ENCODE peak calls at places on chromosomes 4 and X, in nine cellular contexts. Q is lower leg skin, P is gastrocnemius medialis, J is GM12892, G is IMR-90, B is NB4, H is transverse colon, K is A549, M is Peyer's patch. W is an unnamed sample.

GRCh38 chr4:11669156-11669555 is 240.5 kb upstream of the HS3ST1 start:
- DNase-seq in Q (no peak), P (no peak), J (no peak), G (peak), B (no peak), H (no peak), K (no peak), M (no peak), W (no peak)

GRCh38 chr4:70601422-70602039 is 9.5 kb downstream of the AMBN start:
- DNase-seq in Q (peak), P (peak), J (peak), G (peak), B (peak), H (peak), K (peak), M (peak), W (peak)

GRCh38 chrX:15244421-15244820 is 25.5 kb downstream of the ASB9 start:
- DNase-seq in Q (no peak), P (no peak), J (no peak), G (no peak), B (no peak), H (no peak), K (no peak), M (no peak), W (no peak)

GRCh38 chr4:176293660-176294059 is 24.6 kb upstream of the ASB5 start:
- DNase-seq in Q (no peak), P (no peak), J (no peak), G (no peak), B (no peak), H (no peak), K (no peak), M (no peak), W (no peak)

GRCh38 chrX:148536961-148537360 is 36.5 kb downstream of the AFF2 start:
- DNase-seq in Q (no peak), P (no peak), J (no peak), G (no peak), B (no peak), H (no peak), K (no peak), M (no peak), W (no peak)

GRCh38 chrX:154799554-154800348 is 5.5 kb downstream of the MPP1 start:
- DNase-seq in Q (no peak), P (no peak), J (no peak), G (peak), B (peak), H (peak), K (peak), M (peak), W (peak)

GRCh38 chr4:6257243-6258025 is 12.2 kb upstream of the WFS1 start:
- DNase-seq in Q (no peak), P (no peak), J (no peak), G (no peak), B (peak), H (no peak), K (no peak), M (no peak), W (no peak)

GRCh38 chr4:150402968-150403367 is 179.0 kb upstream of the MAB21L2 start:
- DNase-seq in Q (no peak), P (no peak), J (no peak), G (peak), B (peak), H (peak), K (no peak), M (peak), W (peak)

GRCh38 chrX:11557120-11557519 is 108.6 kb downstream of the ARHGAP6 start:
- DNase-seq in Q (no peak), P (no peak), J (no peak), G (peak), B (no peak), H (no peak), K (peak), M (no peak), W (no peak)

GRCh38 chr4:137032242-137032641 is 500.1 kb downstream of the PCDH18 start:
- DNase-seq in Q (no peak), P (no peak), J (no peak), G (no peak), B (no peak), H (no peak), K (no peak), M (no peak), W (no peak)

GRCh38 chr4:163048447-163048846 is 118.2 kb downstream of the NAF1 start:
- DNase-seq in Q (no peak), P (no peak), J (peak), G (peak), B (peak), H (peak), K (peak), M (peak), W (peak)

GRCh38 chr4:19927381-19927780 is 324.3 kb upstream of the SLIT2 start:
- DNase-seq in Q (no peak), P (no peak), J (no peak), G (peak), B (no peak), H (no peak), K (no peak), M (no peak), W (no peak)

GRCh38 chr4:99763635-99764101 is 53.0 kb upstream of the DAPP1 start:
- DNase-seq in Q (peak), P (no peak), J (no peak), G (peak), B (peak), H (no peak), K (peak), M (no peak), W (no peak)

GRCh38 chr4:11261066-11261850 is 167.4 kb downstream of the HS3ST1 start:
- DNase-seq in Q (no peak), P (no peak), J (no peak), G (no peak), B (no peak), H (no peak), K (no peak), M (no peak), W (no peak)

GRCh38 chr4:7890635-7891393 is 48.8 kb downstream of the AFAP1 start:
- DNase-seq in Q (no peak), P (no peak), J (no peak), G (peak), B (no peak), H (no peak), K (no peak), M (no peak), W (no peak)

GRCh38 chr4:2332976-2333319 is 71.0 kb upstream of the MXD4 start:
- DNase-seq in Q (no peak), P (no peak), J (no peak), G (no peak), B (no peak), H (no peak), K (no peak), M (no peak), W (no peak)

GRCh38 chr4:74793757-74794340 is 474 bp downstream of the BTC start:
- DNase-seq in Q (peak), P (no peak), J (no peak), G (no peak), B (no peak), H (peak), K (peak), M (peak), W (no peak)

GRCh38 chr4:139030614-139031235 is 15.1 kb downstream of the NOCT start:
- DNase-seq in Q (peak), P (peak), J (peak), G (peak), B (peak), H (peak), K (peak), M (peak), W (peak)

GRCh38 chrX:20414781-20415445 is 148.2 kb upstream of the RPS6KA3 start:
- DNase-seq in Q (no peak), P (no peak), J (no peak), G (peak), B (no peak), H (no peak), K (no peak), M (no peak), W (no peak)

GRCh38 chrX:11143931-11144678 is 33.0 kb downstream of the HCCS start:
- DNase-seq in Q (peak), P (peak), J (peak), G (peak), B (peak), H (peak), K (peak), M (peak), W (peak)

GRCh38 chr4:93066746-93067145 is 761.8 kb upstream of the ATOH1 start:
- DNase-seq in Q (no peak), P (no peak), J (no peak), G (peak), B (no peak), H (no peak), K (no peak), M (no peak), W (no peak)

GRCh38 chr4:81652069-81652478 is 180.4 kb upstream of the RASGEF1B start:
- DNase-seq in Q (no peak), P (no peak), J (no peak), G (no peak), B (no peak), H (no peak), K (no peak), M (no peak), W (no peak)

GRCh38 chrX:150036181-150036580 is 97.9 kb upstream of the EOLA2 start:
- DNase-seq in Q (no peak), P (no peak), J (no peak), G (peak), B (no peak), H (peak), K (peak), M (no peak), W (no peak)

GRCh38 chrX:151754641-151755215 is 20.2 kb downstream of the CNGA2 start:
- DNase-seq in Q (no peak), P (no peak), J (no peak), G (no peak), B (no peak), H (no peak), K (no peak), M (no peak), W (no peak)

GRCh38 chrX:132815643-132816042 is 142.8 kb downstream of the HS6ST2 start:
- DNase-seq in Q (no peak), P (no peak), J (no peak), G (no peak), B (no peak), H (no peak), K (no peak), M (no peak), W (no peak)

GRCh38 chrX:9860826-9861225 is 74.6 kb downstream of the SHROOM2 start:
- DNase-seq in Q (no peak), P (no peak), J (no peak), G (no peak), B (no peak), H (no peak), K (no peak), M (no peak), W (no peak)

GRCh38 chr4:182973421-182974340 is 56.5 kb upstream of the DCTD start:
- DNase-seq in Q (no peak), P (no peak), J (no peak), G (peak), B (no peak), H (no peak), K (no peak), M (no peak), W (no peak)

GRCh38 chrX:153768311-153769157 is 4.5 kb downstream of the PLXNB3 start:
- DNase-seq in Q (no peak), P (no peak), J (peak), G (no peak), B (no peak), H (peak), K (no peak), M (no peak), W (no peak)

GRCh38 chrX:129741880-129742758 is 3.3 kb downstream of the XPNPEP2 start:
- DNase-seq in Q (no peak), P (no peak), J (no peak), G (no peak), B (no peak), H (no peak), K (no peak), M (no peak), W (no peak)

GRCh38 chr4:13547563-13548041 is 3.3 kb upstream of the NKX3-2 start:
- DNase-seq in Q (no peak), P (no peak), J (peak), G (no peak), B (peak), H (peak), K (no peak), M (no peak), W (no peak)

GRCh38 chrX:3743821-3744439 is 30.5 kb upstream of the PRKX start:
- DNase-seq in Q (peak), P (no peak), J (no peak), G (no peak), B (peak), H (peak), K (no peak), M (peak), W (peak)

GRCh38 chrX:136112781-136113180 is 34.6 kb upstream of the FHL1 start:
- DNase-seq in Q (no peak), P (no peak), J (no peak), G (no peak), B (no peak), H (no peak), K (no peak), M (no peak), W (no peak)
- TF ChIP-seq POLR2A in Q (no peak), P (no peak), J (no peak), G (no peak), B (no peak), H (no peak), K (no peak), M (no peak), W (no peak)

GRCh38 chrX:1657367-1658082 is 42.7 kb downstream of the ASMT start:
- DNase-seq in Q (no peak), P (no peak), J (no peak), G (no peak), B (peak), H (peak), K (no peak), M (peak), W (no peak)
- TF ChIP-seq POLR2A in Q (no peak), P (no peak), J (peak), G (no peak), B (peak), H (peak), K (no peak), M (no peak), W (peak)

GRCh38 chr4:153249199-153250154 is 45.2 kb downstream of the TRIM2 start:
- DNase-seq in Q (peak), P (no peak), J (peak), G (peak), B (peak), H (peak), K (no peak), M (peak), W (peak)
- TF ChIP-seq POLR2A in Q (no peak), P (no peak), J (no peak), G (no peak), B (no peak), H (no peak), K (no peak), M (no peak), W (no peak)

GRCh38 chrX:85003655-85004244 is at the start of gene APOOL:
- DNase-seq in Q (peak), P (peak), J (peak), G (peak), B (peak), H (peak), K (peak), M (peak), W (peak)
- TF ChIP-seq POLR2A in Q (no peak), P (no peak), J (peak), G (no peak), B (peak), H (peak), K (peak), M (no peak), W (peak)

DNA sequence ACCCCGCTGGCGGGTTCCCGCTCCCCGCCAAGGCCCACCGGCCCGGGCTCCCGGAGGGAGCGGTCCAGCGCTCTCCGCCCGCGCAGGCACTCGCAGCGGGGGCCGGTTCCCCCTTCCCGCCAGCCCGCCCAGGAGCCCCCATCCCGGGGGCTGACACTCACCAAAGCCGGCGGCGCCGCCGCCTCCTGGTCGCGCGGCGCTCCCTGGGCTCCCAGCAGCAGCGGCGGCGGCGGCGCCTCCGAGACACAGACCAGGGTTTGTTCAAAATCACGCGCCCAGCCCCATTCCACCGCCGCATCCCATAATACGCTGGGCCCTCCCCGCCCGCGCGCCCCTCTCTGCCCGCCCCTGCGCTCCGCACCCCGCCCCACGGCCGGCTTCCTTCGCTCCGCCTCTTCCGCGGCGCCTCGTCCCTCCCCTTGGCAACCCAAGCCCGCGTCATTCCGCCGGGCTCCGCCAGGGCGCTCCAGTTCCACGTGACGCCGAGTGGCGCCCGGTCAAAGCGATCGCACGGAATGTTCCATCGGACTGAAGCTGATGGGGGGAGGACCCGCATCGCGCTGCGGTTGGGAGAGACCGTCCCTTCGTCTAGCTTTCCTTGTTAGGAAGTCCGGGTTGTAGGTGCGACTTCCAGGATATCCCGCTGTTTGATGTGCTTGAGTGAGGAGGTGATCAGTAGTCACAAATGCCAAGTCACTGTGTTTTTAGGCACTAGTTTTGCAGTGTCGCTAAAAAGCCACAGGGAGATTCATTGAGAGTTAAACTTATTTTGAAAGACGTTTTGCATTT is 2.2 kb upstream of the LIN54 start:
- DNase-seq in Q (peak), P (peak), J (peak), G (peak), B (peak), H (peak), K (peak), M (peak), W (peak)
- TF ChIP-seq POLR2A in Q (no peak), P (peak), J (peak), G (peak), B (peak), H (peak), K (peak), M (peak), W (peak)

DNA sequence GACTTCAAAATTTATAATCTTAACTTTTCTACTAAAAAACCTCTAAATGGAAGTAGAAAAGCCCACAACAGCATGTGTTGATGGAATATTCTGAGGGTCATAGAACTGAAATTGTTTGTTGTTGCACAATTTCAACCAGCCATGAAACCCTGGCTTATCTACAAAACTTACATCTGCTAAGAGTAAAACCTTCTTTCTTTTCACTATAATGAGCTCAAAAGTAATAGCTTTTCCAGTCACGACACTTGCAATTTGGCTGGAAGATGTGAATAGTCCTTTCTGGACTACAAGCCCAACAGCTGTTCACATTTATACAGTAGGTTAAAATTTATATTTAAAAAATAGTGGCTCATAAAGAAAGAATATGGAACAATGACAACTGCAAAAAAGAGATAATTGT is 250.0 kb downstream of the GPAT3 start:
- DNase-seq in Q (no peak), P (no peak), J (no peak), G (no peak), B (no peak), H (no peak), K (no peak), M (no peak), W (no peak)
- TF ChIP-seq POLR2A in Q (no peak), P (no peak), J (no peak), G (no peak), B (no peak), H (no peak), K (no peak), M (no peak), W (no peak)

DNA sequence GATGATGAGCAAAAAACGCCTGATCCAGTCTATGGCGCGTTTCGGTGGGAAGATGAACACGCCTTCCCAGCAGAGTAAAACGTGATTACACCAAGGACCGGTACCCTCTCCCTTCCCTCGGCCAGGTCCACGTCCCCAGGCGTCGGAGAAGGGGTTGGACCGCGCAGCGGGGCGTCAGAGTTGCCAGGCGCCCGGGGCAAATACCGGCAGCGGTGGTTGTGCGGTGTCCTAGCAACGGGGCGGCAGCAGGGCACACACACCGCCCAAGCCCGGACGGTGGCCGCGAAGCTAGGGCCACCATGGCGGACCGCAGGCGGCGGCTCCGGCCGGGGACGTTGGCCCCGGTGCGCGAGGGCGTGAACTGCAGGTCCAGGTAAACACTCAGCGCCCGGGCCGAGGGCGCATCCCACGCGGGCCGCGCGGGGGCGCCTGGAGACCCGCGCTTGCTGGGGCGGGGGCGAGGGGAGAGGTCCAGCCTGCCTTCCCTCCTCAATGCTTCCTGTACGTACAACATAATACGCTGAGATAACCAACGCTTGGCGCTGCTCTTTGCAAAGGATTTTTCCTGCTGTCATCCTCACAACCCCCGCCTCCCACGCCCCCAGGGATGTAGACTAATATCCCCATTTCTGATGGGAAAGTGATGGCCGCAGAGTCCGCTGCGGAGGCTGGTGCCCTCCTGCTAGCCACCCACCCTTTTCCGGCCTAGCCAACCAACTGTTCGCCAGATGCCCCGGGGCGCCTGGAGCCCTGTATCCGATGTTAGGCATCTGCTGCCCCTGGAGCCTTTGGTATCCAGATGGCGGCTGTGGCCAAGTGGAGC is at the start of gene FAM47E:
- DNase-seq in Q (no peak), P (peak), J (peak), G (peak), B (peak), H (peak), K (peak), M (peak), W (peak)
- TF ChIP-seq POLR2A in Q (no peak), P (peak), J (no peak), G (no peak), B (no peak), H (peak), K (no peak), M (peak), W (no peak)

GRCh38 chr4:123505457-123506310 is 109.1 kb downstream of the SPRY1 start:
- DNase-seq in Q (no peak), P (no peak), J (peak), G (peak), B (peak), H (peak), K (no peak), M (peak), W (peak)
- TF ChIP-seq POLR2A in Q (no peak), P (no peak), J (no peak), G (no peak), B (no peak), H (no peak), K (no peak), M (no peak), W (no peak)

DNA sequence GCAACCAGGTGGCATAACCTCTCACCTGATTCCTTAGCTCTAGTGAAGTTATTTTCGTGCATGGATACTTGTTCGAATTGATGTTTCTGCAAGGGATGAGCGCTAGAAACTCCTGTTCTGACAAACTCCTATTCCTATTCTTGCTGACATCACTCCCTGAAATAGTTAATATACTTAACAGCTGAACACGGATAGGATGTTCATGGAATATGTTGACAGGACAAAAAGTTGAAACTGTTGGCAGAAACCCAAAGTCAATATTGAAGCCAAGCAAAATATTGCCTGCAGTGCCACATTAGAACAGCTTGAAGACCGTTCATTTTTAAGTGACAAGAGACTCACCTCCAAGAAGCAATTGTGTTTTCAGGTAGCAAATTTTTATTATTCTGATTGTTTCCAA is at the start of gene KLKB1:
- DNase-seq in Q (no peak), P (no peak), J (no peak), G (no peak), B (no peak), H (no peak), K (no peak), M (no peak), W (no peak)
- TF ChIP-seq POLR2A in Q (no peak), P (no peak), J (no peak), G (no peak), B (no peak), H (no peak), K (no peak), M (no peak), W (no peak)